ENCODE peak calls at places on chromosome 9, in four cellular contexts. O, R, Q and H are unnamed samples.

GRCh38 chr9:134136997-134137302 is 1.1 kb downstream of the WDR5 start:
- DNase-seq in Q (no peak), O (no peak), R (no peak), H (no peak)

GRCh38 chr9:7320139-7320538 is 479.4 kb downstream of the DMAC1 start:
- DNase-seq in O (peak), R (no peak), Q (no peak), H (no peak)

GRCh38 chr9:69121155-69122085 is 52.7 kb upstream of the TJP2 start:
- DNase-seq in R (peak), Q (peak), O (peak), H (no peak)

GRCh38 chr9:68999393-69000105 is 14.4 kb downstream of the PRKACG start:
- DNase-seq in Q (peak), O (peak), R (peak), H (no peak)

GRCh38 chr9:82191082-82191481 is 202.5 kb downstream of the SPATA31D1 start:
- DNase-seq in R (no peak), Q (no peak), O (no peak), H (no peak)

GRCh38 chr9:35522725-35523124 is 32.8 kb downstream of the RUSC2 start:
- DNase-seq in R (no peak), Q (no peak), O (no peak), H (no peak)

GRCh38 chr9:135592331-135592590 is 30.7 kb downstream of the PAEP start:
- DNase-seq in O (no peak), Q (peak), R (no peak), H (no peak)

GRCh38 chr9:132082188-132082587 is 2.5 kb upstream of the MED27 start:
- DNase-seq in Q (no peak), R (no peak), O (no peak), H (no peak)

GRCh38 chr9:131731237-131731995 is 8.5 kb downstream of the RAPGEF1 start:
- DNase-seq in R (peak), Q (no peak), O (no peak), H (no peak)

GRCh38 chr9:126482361-126483044 is 131.2 kb upstream of the LMX1B start:
- DNase-seq in O (peak), R (no peak), Q (peak), H (no peak)

GRCh38 chr9:13263511-13263910 is 16.0 kb downstream of the MPDZ start:
- DNase-seq in O (peak), R (no peak), Q (no peak), H (no peak)

GRCh38 chr9:133236291-133237071 is 27.4 kb upstream of the OBP2B start:
- DNase-seq in Q (no peak), O (no peak), R (no peak), H (no peak)

GRCh38 chr9:27353405-27354229 is 56.7 kb upstream of the EQTN start:
- DNase-seq in R (no peak), Q (peak), O (peak), H (no peak)

GRCh38 chr9:37369671-37370070 is 52.8 kb upstream of the GRHPR start:
- DNase-seq in R (no peak), Q (no peak), O (no peak), H (no peak)

GRCh38 chr9:70392189-70392588 is 22.3 kb downstream of the KLF9 start:
- DNase-seq in O (no peak), R (no peak), Q (no peak), H (no peak)
- TF ChIP-seq CTCF in O (peak), R (peak), Q (peak), H (peak)

DNA sequence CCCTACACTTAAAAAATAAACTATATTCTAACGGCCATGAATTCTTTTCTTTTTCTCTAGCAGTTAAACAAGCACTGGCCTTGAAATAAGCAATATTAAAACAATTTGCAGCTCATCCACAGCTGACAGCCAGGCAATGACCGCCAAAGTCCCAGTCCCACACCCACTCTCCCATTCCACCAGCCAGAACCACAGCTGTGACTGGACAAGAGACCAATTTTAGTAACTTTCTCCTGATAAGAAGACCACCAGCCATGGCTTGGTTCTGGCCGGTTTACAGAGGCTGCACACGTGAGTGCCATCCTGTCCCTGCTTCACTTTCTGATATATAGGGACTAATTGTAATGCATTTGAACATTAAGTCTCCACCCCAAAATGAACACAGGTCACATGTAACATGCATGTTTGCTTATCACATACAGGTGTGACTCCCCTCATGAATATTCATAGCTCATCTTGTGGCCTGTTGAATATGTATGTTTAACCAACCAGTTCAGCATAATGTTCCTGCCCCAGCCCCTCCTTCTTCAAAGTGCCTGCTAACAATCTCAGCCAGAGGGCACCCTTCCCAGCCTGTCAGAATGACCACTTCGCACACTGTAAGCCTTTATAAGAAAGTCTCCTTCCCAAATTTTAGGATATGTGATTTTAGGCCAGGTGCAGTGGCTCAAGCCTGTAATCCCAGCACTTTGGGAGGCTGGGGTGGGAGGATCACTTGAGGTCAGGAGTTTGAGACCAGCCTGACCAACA is 23.9 kb upstream of the FANCC start:
- DNase-seq in R (no peak), O (peak), Q (no peak), H (no peak)
- TF ChIP-seq CTCF in R (no peak), O (peak), Q (peak), H (peak)

GRCh38 chr9:108568093-108568492 is 287.7 kb downstream of the ACTL7B start:
- DNase-seq in O (no peak), R (no peak), Q (no peak), H (no peak)
- TF ChIP-seq CTCF in O (no peak), R (no peak), Q (no peak), H (no peak)

GRCh38 chr9:14616188-14616982 is 76.8 kb downstream of the ZDHHC21 start:
- DNase-seq in R (no peak), O (peak), Q (no peak), H (no peak)
- TF ChIP-seq CTCF in R (peak), O (peak), Q (peak), H (peak)

DNA sequence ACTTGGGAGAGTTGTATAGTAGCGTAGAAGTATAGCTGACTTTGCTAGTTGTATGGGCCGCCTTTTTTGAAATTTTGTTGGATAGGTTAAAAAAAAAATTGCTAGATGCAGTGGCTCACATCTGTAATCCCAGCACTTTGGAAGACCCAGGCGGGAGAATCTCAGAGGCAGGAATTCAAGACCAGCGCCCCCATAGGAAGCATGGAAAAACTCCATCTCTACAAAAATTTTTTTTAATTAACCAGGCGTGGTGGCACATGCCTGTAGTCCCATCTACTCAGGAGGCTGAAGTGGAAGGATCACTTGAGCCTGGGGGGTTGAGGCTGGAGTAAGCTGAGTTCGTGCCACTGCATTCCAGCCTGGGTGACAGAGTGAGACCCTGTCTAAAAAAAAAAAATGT is 59.2 kb downstream of the SMC5 start:
- DNase-seq in R (no peak), Q (no peak), O (no peak), H (no peak)
- TF ChIP-seq CTCF in R (no peak), Q (no peak), O (peak), H (peak)

GRCh38 chr9:121023064-121023463 is 27.0 kb downstream of the C5 start:
- DNase-seq in R (no peak), Q (no peak), O (peak), H (no peak)
- TF ChIP-seq CTCF in R (no peak), Q (no peak), O (peak), H (peak)

GRCh38 chr9:130368631-130369103 is 76.1 kb upstream of the ASS1 start:
- DNase-seq in O (no peak), R (no peak), Q (no peak), H (no peak)
- TF ChIP-seq CTCF in O (no peak), R (no peak), Q (no peak), H (peak)

GRCh38 chr9:30039712-30040111 is 2344.7 kb upstream of the ACO1 start:
- DNase-seq in O (no peak), Q (no peak), R (no peak), H (no peak)
- TF ChIP-seq CTCF in O (no peak), Q (no peak), R (no peak), H (no peak)

GRCh38 chr9:100170556-100170955 is 71.5 kb downstream of the INVS start:
- DNase-seq in Q (no peak), O (peak), R (no peak), H (no peak)

GRCh38 chr9:100170085-100170484 is 71.0 kb downstream of the INVS start:
- DNase-seq in R (no peak), Q (no peak), O (peak), H (no peak)

GRCh38 chr9:100167176-100167575 is 68.1 kb downstream of the INVS start:
- DNase-seq in R (no peak), Q (no peak), O (peak), H (no peak)

DNA sequence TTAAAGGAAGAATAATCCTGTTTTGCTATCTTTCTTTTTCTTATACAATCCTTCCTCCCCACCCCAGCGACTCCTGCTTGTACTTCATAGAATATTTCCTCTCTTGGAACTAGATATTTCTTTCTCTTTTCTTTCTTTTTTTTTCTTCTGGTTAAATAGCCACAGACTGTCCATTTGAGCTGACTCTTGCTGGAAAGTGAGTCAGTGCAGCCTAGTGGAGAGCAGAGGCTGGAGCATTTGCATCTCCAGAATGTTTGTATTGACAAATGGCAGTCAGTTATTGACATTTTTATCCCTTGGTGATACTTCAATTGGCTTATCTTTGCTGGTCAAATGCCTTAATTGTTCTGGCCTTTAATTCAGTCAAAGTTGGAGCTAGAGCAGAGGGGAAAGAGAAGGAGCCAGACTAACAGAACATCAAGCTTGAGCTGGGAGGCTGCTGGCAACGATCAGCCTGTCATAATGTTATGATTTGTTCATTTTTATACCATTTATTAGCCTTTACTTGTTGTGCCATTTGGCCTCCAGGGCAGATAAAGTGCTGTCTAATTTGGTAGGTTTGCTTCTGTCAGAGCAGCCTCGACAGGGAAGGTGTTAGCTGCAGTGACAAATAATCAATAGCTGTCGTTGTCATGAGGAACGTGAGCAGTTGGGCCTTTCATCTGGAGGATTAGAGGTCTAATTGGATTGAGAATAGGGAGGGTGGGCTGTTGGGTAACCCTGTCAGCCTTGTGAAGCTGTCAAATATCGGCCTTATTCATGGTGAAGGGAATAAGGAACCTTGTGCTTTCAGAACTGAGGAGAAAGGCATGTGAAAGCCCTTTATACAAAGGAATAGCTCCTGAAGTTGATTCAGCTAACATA is 69.1 kb downstream of the INVS start:
- DNase-seq in Q (no peak), R (no peak), O (peak), H (no peak)
- TF ChIP-seq CTCF in Q (no peak), R (no peak), O (peak), H (no peak)

GRCh38 chr9:122356627-122357026 is 14.2 kb upstream of the PTGS1 start:
- DNase-seq in R (no peak), Q (no peak), O (no peak), H (peak)
- TF ChIP-seq CTCF in R (no peak), Q (no peak), O (peak), H (peak)